ENCODE peak calls at places on chromosomes 2 and 18, in five cellular contexts. R is astrocyte, O is right cardiac atrium, A is upper lobe of right lung, I is astrocyte of the cerebellum. H is an unnamed sample.

GRCh38 chr2:41720702-41721344 is 327.0 kb upstream of the PKDCC start:
- DNase-seq in I (no peak), A (no peak), R (peak), O (no peak), H (no peak)

GRCh38 chr2:33340265-33340664 is 136.2 kb upstream of the RASGRP3 start:
- DNase-seq in O (peak), R (no peak), A (peak), I (no peak), H (no peak)

GRCh38 chr2:121055088-121055487 is 229.9 kb downstream of the TFCP2L1 start:
- DNase-seq in A (no peak), I (no peak), O (no peak), R (no peak), H (no peak)

GRCh38 chr2:68775272-68775847 is 40.7 kb downstream of the ARHGAP25 start:
- DNase-seq in R (no peak), A (no peak), O (no peak), I (no peak), H (no peak)

GRCh38 chr2:179264238-179265081 is at the start of gene SESTD1:
- DNase-seq in R (peak), O (peak), A (peak), I (no peak), H (peak)

GRCh38 chr2:101655941-101656422 is 41.5 kb upstream of the MAP4K4 start:
- DNase-seq in O (no peak), A (no peak), I (peak), R (peak), H (peak)

GRCh38 chr2:175865716-175866115 is 136.4 kb downstream of the LNPK start:
- DNase-seq in I (no peak), R (no peak), O (no peak), A (no peak), H (no peak)

GRCh38 chr2:119196301-119197124 is 27.1 kb upstream of the STEAP3 start:
- DNase-seq in I (no peak), O (no peak), R (no peak), A (no peak), H (no peak)

GRCh38 chr2:240526521-240526920 is 31.3 kb downstream of the ANKMY1 start:
- DNase-seq in I (no peak), O (no peak), A (no peak), R (no peak), H (peak)

GRCh38 chr18:28183418-28184078 is 6.6 kb upstream of the CDH2 start:
- DNase-seq in I (no peak), O (no peak), A (no peak), R (peak), H (no peak)

GRCh38 chr2:241569831-241570281 is 11.3 kb downstream of the BOK start:
- DNase-seq in R (no peak), I (no peak), O (no peak), A (peak), H (peak)

GRCh38 chr2:46315103-46315890 is 18.1 kb downstream of the EPAS1 start:
- DNase-seq in O (peak), R (peak), I (peak), A (peak), H (no peak)

GRCh38 chr2:160375037-160375436 is 118.6 kb downstream of the RBMS1 start:
- DNase-seq in I (no peak), R (peak), O (no peak), A (no peak), H (no peak)
- H3K4me3 ChIP-seq in I (no peak), R (no peak), O (no peak), A (no peak), H (no peak)

GRCh38 chr2:231482806-231483391 is 18.6 kb upstream of the NCL start:
- DNase-seq in O (peak), A (peak), I (no peak), R (no peak), H (peak)
- H3K4me3 ChIP-seq in O (peak), A (peak), I (no peak), R (peak), H (no peak)

DNA sequence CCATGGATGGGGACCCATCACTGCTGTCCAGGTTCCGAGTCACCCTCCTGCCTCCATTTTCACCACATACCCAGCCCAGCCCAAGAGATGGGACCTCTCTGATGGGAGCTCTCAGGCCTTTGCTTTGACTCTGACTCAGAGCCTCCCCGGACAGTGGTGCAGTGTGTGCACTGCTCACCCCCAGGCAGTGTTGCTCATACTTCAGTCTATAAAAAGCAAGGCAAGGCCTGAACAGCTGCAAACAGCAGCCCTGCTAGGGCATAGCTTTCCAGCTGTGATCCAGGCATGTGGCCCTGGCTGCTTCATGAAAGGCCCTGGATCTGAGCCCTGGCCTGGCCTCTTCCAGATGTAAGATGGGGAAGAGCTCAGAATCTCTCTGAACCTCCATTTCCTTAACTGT is 207.1 kb downstream of the ARL4C start:
- DNase-seq in R (peak), I (no peak), A (no peak), O (no peak), H (no peak)
- H3K4me3 ChIP-seq in R (no peak), I (no peak), A (no peak), O (no peak), H (no peak)

GRCh38 chr2:128319457-128319772 is 747 bp upstream of the HS6ST1 start:
- DNase-seq in I (no peak), R (no peak), A (no peak), O (no peak), H (no peak)
- H3K4me3 ChIP-seq in I (peak), R (peak), A (peak), O (peak), H (peak)

GRCh38 chr18:35477974-35478373 is 19.8 kb downstream of the INO80C start:
- DNase-seq in I (no peak), A (no peak), R (no peak), O (no peak), H (no peak)

GRCh38 chr18:35479911-35480586 is 17.7 kb downstream of the INO80C start:
- DNase-seq in R (no peak), I (no peak), O (no peak), A (no peak), H (no peak)

GRCh38 chr18:35474884-35475283 is 22.9 kb downstream of the INO80C start:
- DNase-seq in I (no peak), O (no peak), R (peak), A (no peak), H (no peak)

GRCh38 chr18:35478520-35479435 is 19.0 kb downstream of the INO80C start:
- DNase-seq in A (no peak), R (peak), I (no peak), O (no peak), H (no peak)

DNA sequence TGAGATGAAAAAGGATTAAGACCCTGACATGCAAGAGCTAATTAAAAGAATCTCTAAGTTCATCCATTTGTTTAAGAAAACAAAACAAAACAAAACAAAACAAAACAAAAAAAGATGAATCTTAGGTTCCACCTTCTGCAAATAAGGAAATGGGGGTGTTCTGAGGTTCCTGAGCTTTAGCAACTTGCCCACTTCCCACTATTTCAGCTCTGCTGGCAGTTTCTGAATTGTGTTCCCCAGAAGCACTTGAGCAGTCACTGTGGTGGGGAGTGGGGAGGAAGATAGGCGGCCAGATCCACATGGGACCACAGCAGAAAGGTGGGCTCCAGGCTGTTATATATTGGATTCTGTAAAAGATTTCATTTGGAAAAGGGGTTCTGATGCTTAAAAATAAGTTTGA is 20.3 kb downstream of the INO80C start:
- DNase-seq in O (no peak), A (no peak), R (no peak), I (no peak), H (no peak)
- H3K4me3 ChIP-seq in O (no peak), A (no peak), R (peak), I (no peak), H (no peak)